ENCODE peak calls at places on chromosomes 4 and X, in seven cellular contexts. B, C, L, F, Z, Y and K are unnamed samples.

GRCh38 chr4:174244441-174244840 is 39.0 kb downstream of the FBXO8 start:
- DNase-seq in B (no peak), C (no peak), L (no peak), F (peak; percentile 25), Z (no peak), Y (no peak), K (no peak)

GRCh38 chr4:185693548-185694215 is 118.3 kb downstream of the SORBS2 start:
- DNase-seq in B (no peak), C (no peak), L (no peak), F (no peak), Z (no peak), Y (no peak), K (no peak)

GRCh38 chr4:76197971-76198410 is 15.6 kb downstream of the SCARB2 start:
- DNase-seq in B (peak; percentile 61), C (peak; percentile 58), L (no peak), F (peak; percentile 69), Z (peak; percentile 12), Y (peak; percentile 27), K (no peak)

GRCh38 chrX:70452143-70452733 is 7.6 kb downstream of the DLG3 start:
- DNase-seq in B (no peak), C (peak; percentile 64), L (peak; percentile 64), F (peak; percentile 17), Z (peak; percentile 65), Y (peak; percentile 47), K (no peak)

GRCh38 chr4:172393220-172393619 is 580.0 kb downstream of the GALNTL6 start:
- DNase-seq in B (no peak), C (peak; percentile 43), L (no peak), F (no peak), Z (no peak), Y (no peak), K (no peak)

GRCh38 chrX:155216940-155217450 is 735 bp downstream of the VBP1 start:
- DNase-seq in B (no peak), C (peak; percentile 46), L (no peak), F (peak; percentile 4), Z (peak; percentile 4), Y (no peak), K (no peak)

GRCh38 chr4:72743078-72743477 is 174.1 kb upstream of the ADAMTS3 start:
- DNase-seq in B (no peak), C (no peak), L (no peak), F (no peak), Z (no peak), Y (peak; percentile 13), K (no peak)

GRCh38 chr4:83722730-83723269 is 186.9 kb downstream of the GPAT3 start:
- DNase-seq in B (no peak), C (no peak), L (no peak), F (no peak), Z (no peak), Y (no peak), K (no peak)

GRCh38 chr4:69823481-69824186 is 36.3 kb downstream of the SULT1E1 start:
- DNase-seq in B (no peak), C (peak; percentile 5), L (peak; percentile 56), F (peak; percentile 6), Z (no peak), Y (peak; percentile 65), K (no peak)

GRCh38 chr4:74292111-74292870 is 16.0 kb upstream of the EPGN start:
- DNase-seq in B (no peak), C (no peak), L (no peak), F (peak; percentile 5), Z (no peak), Y (no peak), K (no peak)

GRCh38 chrX:153245288-153245731 is 66.2 kb downstream of the MAGEA1 start:
- DNase-seq in B (no peak), C (no peak), L (no peak), F (no peak), Z (no peak), Y (peak; percentile 13), K (no peak)

GRCh38 chrX:130746709-130747347 is 156.2 kb downstream of the ENOX2 start:
- DNase-seq in B (no peak), C (no peak), L (no peak), F (peak; percentile 22), Z (no peak), Y (no peak), K (no peak)
- TF ChIP-seq CTCF in B (no peak), C (no peak), L (no peak), F (no peak), Z (no peak), Y (no peak), K (no peak)

GRCh38 chr4:47418147-47418546 is 45.4 kb downstream of the COMMD8 start:
- DNase-seq in B (no peak), C (no peak), L (no peak), F (no peak), Z (no peak), Y (peak; percentile 1), K (no peak)
- TF ChIP-seq CTCF in B (no peak), C (no peak), L (no peak), F (no peak), Z (no peak), Y (no peak), K (no peak)

GRCh38 chr4:111602848-111603247 is 542.4 kb upstream of the FAM241A start:
- DNase-seq in B (no peak), C (no peak), L (no peak), F (peak; percentile 28), Z (no peak), Y (peak; percentile 4), K (no peak)
- TF ChIP-seq CTCF in B (peak; percentile 26), C (peak; percentile 22), L (no peak), F (peak; percentile 45), Z (no peak), Y (peak; percentile 15), K (no peak)

DNA sequence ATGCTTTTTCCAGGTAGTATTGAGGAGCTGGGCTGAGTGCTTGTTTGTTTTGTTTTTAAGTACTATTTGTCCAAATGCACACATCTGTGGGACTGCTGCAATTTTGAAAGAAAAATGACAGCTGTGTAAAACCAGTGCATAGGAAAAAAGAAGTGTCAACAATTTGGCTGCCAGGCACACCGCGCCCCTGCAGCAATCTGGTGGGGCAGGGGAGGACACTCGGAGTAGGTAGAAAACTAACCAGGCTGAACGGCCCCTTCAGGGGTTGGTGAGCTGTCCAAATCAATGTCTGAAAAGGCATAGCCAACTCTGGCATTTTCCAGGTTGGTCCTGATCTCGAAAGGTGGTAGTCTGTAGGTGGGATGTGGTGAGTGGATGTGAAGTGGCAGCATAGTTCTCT is 1.1 kb downstream of the LDOC1 start:
- DNase-seq in B (no peak), C (no peak), L (no peak), F (no peak), Z (no peak), Y (no peak), K (no peak)
- TF ChIP-seq CTCF in B (no peak), C (no peak), L (no peak), F (no peak), Z (no peak), Y (no peak), K (no peak)